ENCODE peak calls at places on chromosomes 6 and 20, in nine cellular contexts. One of them, this sample, is unnamed.

GRCh38 chr6:111566873-111567517 is 38.7 kb downstream of the TRAF3IP2 start:
- DNase-seq in heart left ventricle: peak
- DNase-seq in HCT116: no peak
- DNase-seq in testis: peak
- DNase-seq in GM23248: peak
- DNase-seq in foreskin fibroblast: peak
- DNase-seq in germinal center: no peak
- DNase-seq in stimulated activated CD4-positive, alpha-beta T cell treated with anti-CD3 and anti-CD28 coated beads, Interleukin-1b, Interleukin-23, amount 100 ng/mL, for 1 hour: no peak
- DNase-seq in AG09319: no peak
- DNase-seq in this sample: peak

GRCh38 chr6:53066059-53066406 is 829 bp downstream of the FBXO9 start:
- DNase-seq in heart left ventricle: peak
- DNase-seq in HCT116: no peak
- DNase-seq in testis: peak
- DNase-seq in GM23248: peak
- DNase-seq in foreskin fibroblast: peak
- DNase-seq in germinal center: peak
- DNase-seq in stimulated activated CD4-positive, alpha-beta T cell treated with anti-CD3 and anti-CD28 coated beads, Interleukin-1b, Interleukin-23, amount 100 ng/mL, for 1 hour: no peak
- DNase-seq in AG09319: no peak
- DNase-seq in this sample: peak

GRCh38 chr6:126535138-126535537 is 195.2 kb downstream of the CENPW start:
- DNase-seq in heart left ventricle: no peak
- DNase-seq in HCT116: no peak
- DNase-seq in testis: no peak
- DNase-seq in GM23248: no peak
- DNase-seq in foreskin fibroblast: no peak
- DNase-seq in germinal center: no peak
- DNase-seq in stimulated activated CD4-positive, alpha-beta T cell treated with anti-CD3 and anti-CD28 coated beads, Interleukin-1b, Interleukin-23, amount 100 ng/mL, for 1 hour: no peak
- DNase-seq in AG09319: no peak
- DNase-seq in this sample: no peak

GRCh38 chr6:170561550-170561949 is 7.4 kb downstream of the TBP start:
- DNase-seq in heart left ventricle: no peak
- DNase-seq in HCT116: no peak
- DNase-seq in testis: no peak
- DNase-seq in GM23248: no peak
- DNase-seq in foreskin fibroblast: no peak
- DNase-seq in germinal center: no peak
- DNase-seq in stimulated activated CD4-positive, alpha-beta T cell treated with anti-CD3 and anti-CD28 coated beads, Interleukin-1b, Interleukin-23, amount 100 ng/mL, for 1 hour: no peak
- DNase-seq in AG09319: no peak
- DNase-seq in this sample: no peak

GRCh38 chr20:18718129-18718528 is 95.5 kb upstream of the SCP2D1 start:
- DNase-seq in heart left ventricle: no peak
- DNase-seq in HCT116: no peak
- DNase-seq in testis: no peak
- DNase-seq in GM23248: no peak
- DNase-seq in foreskin fibroblast: no peak
- DNase-seq in germinal center: no peak
- DNase-seq in stimulated activated CD4-positive, alpha-beta T cell treated with anti-CD3 and anti-CD28 coated beads, Interleukin-1b, Interleukin-23, amount 100 ng/mL, for 1 hour: no peak
- DNase-seq in AG09319: no peak
- DNase-seq in this sample: no peak

GRCh38 chr20:50346372-50347347 is 156.0 kb downstream of the CEBPB start:
- DNase-seq in heart left ventricle: peak
- DNase-seq in HCT116: no peak
- DNase-seq in testis: peak
- DNase-seq in GM23248: peak
- DNase-seq in foreskin fibroblast: peak
- DNase-seq in germinal center: no peak
- DNase-seq in stimulated activated CD4-positive, alpha-beta T cell treated with anti-CD3 and anti-CD28 coated beads, Interleukin-1b, Interleukin-23, amount 100 ng/mL, for 1 hour: no peak
- DNase-seq in AG09319: peak
- DNase-seq in this sample: peak

GRCh38 chr6:39029156-39030011 is 19.2 kb upstream of the GLP1R start:
- DNase-seq in heart left ventricle: no peak
- DNase-seq in HCT116: peak
- DNase-seq in testis: peak
- DNase-seq in GM23248: peak
- DNase-seq in foreskin fibroblast: no peak
- DNase-seq in germinal center: peak
- DNase-seq in stimulated activated CD4-positive, alpha-beta T cell treated with anti-CD3 and anti-CD28 coated beads, Interleukin-1b, Interleukin-23, amount 100 ng/mL, for 1 hour: no peak
- DNase-seq in AG09319: no peak
- DNase-seq in this sample: no peak

GRCh38 chr20:18802012-18802634 is 11.5 kb upstream of the SCP2D1 start:
- DNase-seq in heart left ventricle: no peak
- DNase-seq in HCT116: no peak
- DNase-seq in testis: no peak
- DNase-seq in GM23248: no peak
- DNase-seq in foreskin fibroblast: no peak
- DNase-seq in germinal center: peak
- DNase-seq in stimulated activated CD4-positive, alpha-beta T cell treated with anti-CD3 and anti-CD28 coated beads, Interleukin-1b, Interleukin-23, amount 100 ng/mL, for 1 hour: no peak
- DNase-seq in AG09319: no peak
- DNase-seq in this sample: no peak

GRCh38 chr6:6995328-6995727 is 112.4 kb upstream of the RREB1 start:
- DNase-seq in heart left ventricle: no peak
- DNase-seq in HCT116: no peak
- DNase-seq in testis: no peak
- DNase-seq in GM23248: no peak
- DNase-seq in foreskin fibroblast: no peak
- DNase-seq in germinal center: no peak
- DNase-seq in stimulated activated CD4-positive, alpha-beta T cell treated with anti-CD3 and anti-CD28 coated beads, Interleukin-1b, Interleukin-23, amount 100 ng/mL, for 1 hour: no peak
- DNase-seq in AG09319: no peak
- DNase-seq in this sample: no peak

GRCh38 chr6:160040527-160041264 is 71.8 kb downstream of the IGF2R start:
- DNase-seq in heart left ventricle: no peak
- DNase-seq in HCT116: no peak
- DNase-seq in testis: no peak
- DNase-seq in GM23248: no peak
- DNase-seq in foreskin fibroblast: no peak
- DNase-seq in germinal center: no peak
- DNase-seq in stimulated activated CD4-positive, alpha-beta T cell treated with anti-CD3 and anti-CD28 coated beads, Interleukin-1b, Interleukin-23, amount 100 ng/mL, for 1 hour: no peak
- DNase-seq in AG09319: no peak
- DNase-seq in this sample: no peak

GRCh38 chr6:158861686-158862381 is 42.7 kb upstream of the EZR start:
- DNase-seq in heart left ventricle: no peak
- DNase-seq in HCT116: no peak
- DNase-seq in testis: no peak
- DNase-seq in GM23248: no peak
- DNase-seq in foreskin fibroblast: peak
- DNase-seq in germinal center: no peak
- DNase-seq in stimulated activated CD4-positive, alpha-beta T cell treated with anti-CD3 and anti-CD28 coated beads, Interleukin-1b, Interleukin-23, amount 100 ng/mL, for 1 hour: no peak
- DNase-seq in AG09319: no peak
- DNase-seq in this sample: no peak

GRCh38 chr6:169452117-169452868 is 198.6 kb upstream of the THBS2 start:
- DNase-seq in heart left ventricle: peak
- DNase-seq in HCT116: peak
- DNase-seq in testis: peak
- DNase-seq in GM23248: peak
- DNase-seq in foreskin fibroblast: peak
- DNase-seq in germinal center: no peak
- DNase-seq in stimulated activated CD4-positive, alpha-beta T cell treated with anti-CD3 and anti-CD28 coated beads, Interleukin-1b, Interleukin-23, amount 100 ng/mL, for 1 hour: no peak
- DNase-seq in AG09319: peak
- DNase-seq in this sample: no peak

GRCh38 chr20:8535403-8536003 is 403.4 kb downstream of the PLCB1 start:
- DNase-seq in heart left ventricle: no peak
- DNase-seq in HCT116: no peak
- DNase-seq in testis: no peak
- DNase-seq in GM23248: peak
- DNase-seq in foreskin fibroblast: peak
- DNase-seq in germinal center: no peak
- DNase-seq in stimulated activated CD4-positive, alpha-beta T cell treated with anti-CD3 and anti-CD28 coated beads, Interleukin-1b, Interleukin-23, amount 100 ng/mL, for 1 hour: no peak
- DNase-seq in AG09319: no peak
- DNase-seq in this sample: no peak

GRCh38 chr20:44075950-44076232 is 111.1 kb downstream of the JPH2 start:
- DNase-seq in heart left ventricle: no peak
- DNase-seq in HCT116: no peak
- DNase-seq in testis: no peak
- DNase-seq in GM23248: no peak
- DNase-seq in foreskin fibroblast: no peak
- DNase-seq in germinal center: no peak
- DNase-seq in stimulated activated CD4-positive, alpha-beta T cell treated with anti-CD3 and anti-CD28 coated beads, Interleukin-1b, Interleukin-23, amount 100 ng/mL, for 1 hour: no peak
- DNase-seq in AG09319: no peak
- DNase-seq in this sample: no peak

GRCh38 chr20:46282669-46283068 is 25.6 kb downstream of the CDH22 start:
- DNase-seq in heart left ventricle: no peak
- DNase-seq in HCT116: no peak
- DNase-seq in testis: no peak
- DNase-seq in GM23248: no peak
- DNase-seq in foreskin fibroblast: no peak
- DNase-seq in germinal center: no peak
- DNase-seq in stimulated activated CD4-positive, alpha-beta T cell treated with anti-CD3 and anti-CD28 coated beads, Interleukin-1b, Interleukin-23, amount 100 ng/mL, for 1 hour: no peak
- DNase-seq in AG09319: no peak
- DNase-seq in this sample: no peak

GRCh38 chr6:1622851-1623768 is 13.4 kb downstream of the FOXC1 start:
- DNase-seq in heart left ventricle: no peak
- DNase-seq in HCT116: no peak
- DNase-seq in testis: no peak
- DNase-seq in GM23248: no peak
- DNase-seq in foreskin fibroblast: no peak
- DNase-seq in germinal center: no peak
- DNase-seq in stimulated activated CD4-positive, alpha-beta T cell treated with anti-CD3 and anti-CD28 coated beads, Interleukin-1b, Interleukin-23, amount 100 ng/mL, for 1 hour: no peak
- DNase-seq in AG09319: no peak
- DNase-seq in this sample: no peak

GRCh38 chr6:23269436-23269835 is 700.1 kb downstream of the HDGFL1 start:
- DNase-seq in heart left ventricle: no peak
- DNase-seq in HCT116: no peak
- DNase-seq in testis: no peak
- DNase-seq in GM23248: peak
- DNase-seq in foreskin fibroblast: peak
- DNase-seq in germinal center: no peak
- DNase-seq in stimulated activated CD4-positive, alpha-beta T cell treated with anti-CD3 and anti-CD28 coated beads, Interleukin-1b, Interleukin-23, amount 100 ng/mL, for 1 hour: no peak
- DNase-seq in AG09319: no peak
- DNase-seq in this sample: no peak

GRCh38 chr20:47160240-47160639 is 196.3 kb downstream of the ZMYND8 start:
- DNase-seq in heart left ventricle: no peak
- DNase-seq in HCT116: no peak
- DNase-seq in testis: no peak
- DNase-seq in GM23248: no peak
- DNase-seq in foreskin fibroblast: no peak
- DNase-seq in germinal center: no peak
- DNase-seq in stimulated activated CD4-positive, alpha-beta T cell treated with anti-CD3 and anti-CD28 coated beads, Interleukin-1b, Interleukin-23, amount 100 ng/mL, for 1 hour: no peak
- DNase-seq in AG09319: no peak
- DNase-seq in this sample: no peak

GRCh38 chr6:2225422-2226392 is 19.7 kb downstream of the GMDS start:
- DNase-seq in heart left ventricle: no peak
- DNase-seq in HCT116: no peak
- DNase-seq in testis: no peak
- DNase-seq in GM23248: peak
- DNase-seq in foreskin fibroblast: peak
- DNase-seq in germinal center: no peak
- DNase-seq in stimulated activated CD4-positive, alpha-beta T cell treated with anti-CD3 and anti-CD28 coated beads, Interleukin-1b, Interleukin-23, amount 100 ng/mL, for 1 hour: no peak
- DNase-seq in AG09319: no peak
- DNase-seq in this sample: peak

GRCh38 chr20:62832212-62832922 is 15.5 kb downstream of the COL9A3 start:
- DNase-seq in heart left ventricle: no peak
- DNase-seq in HCT116: peak
- DNase-seq in testis: no peak
- DNase-seq in GM23248: peak
- DNase-seq in foreskin fibroblast: no peak
- DNase-seq in germinal center: peak
- DNase-seq in stimulated activated CD4-positive, alpha-beta T cell treated with anti-CD3 and anti-CD28 coated beads, Interleukin-1b, Interleukin-23, amount 100 ng/mL, for 1 hour: no peak
- DNase-seq in AG09319: no peak
- DNase-seq in this sample: no peak

GRCh38 chr6:130575971-130576370 is 210.2 kb downstream of the TMEM200A start:
- DNase-seq in heart left ventricle: no peak
- DNase-seq in HCT116: no peak
- DNase-seq in testis: no peak
- DNase-seq in GM23248: no peak
- DNase-seq in foreskin fibroblast: no peak
- DNase-seq in germinal center: no peak
- DNase-seq in stimulated activated CD4-positive, alpha-beta T cell treated with anti-CD3 and anti-CD28 coated beads, Interleukin-1b, Interleukin-23, amount 100 ng/mL, for 1 hour: peak
- DNase-seq in AG09319: no peak
- DNase-seq in this sample: no peak

GRCh38 chr6:36328600-36328999 is 8.1 kb downstream of the BNIP5 start:
- DNase-seq in heart left ventricle: no peak
- DNase-seq in HCT116: no peak
- DNase-seq in testis: no peak
- DNase-seq in GM23248: no peak
- DNase-seq in foreskin fibroblast: no peak
- DNase-seq in germinal center: no peak
- DNase-seq in stimulated activated CD4-positive, alpha-beta T cell treated with anti-CD3 and anti-CD28 coated beads, Interleukin-1b, Interleukin-23, amount 100 ng/mL, for 1 hour: no peak
- DNase-seq in AG09319: no peak
- DNase-seq in this sample: no peak

GRCh38 chr6:53671111-53671510 is 5.6 kb upstream of the KLHL31 start:
- DNase-seq in heart left ventricle: no peak
- DNase-seq in HCT116: no peak
- DNase-seq in testis: no peak
- DNase-seq in GM23248: no peak
- DNase-seq in foreskin fibroblast: no peak
- DNase-seq in germinal center: no peak
- DNase-seq in stimulated activated CD4-positive, alpha-beta T cell treated with anti-CD3 and anti-CD28 coated beads, Interleukin-1b, Interleukin-23, amount 100 ng/mL, for 1 hour: no peak
- DNase-seq in AG09319: no peak
- DNase-seq in this sample: no peak

GRCh38 chr6:3759656-3760245 is 8.2 kb upstream of the PXDC1 start:
- DNase-seq in heart left ventricle: no peak
- DNase-seq in HCT116: no peak
- DNase-seq in testis: no peak
- DNase-seq in GM23248: peak
- DNase-seq in foreskin fibroblast: peak
- DNase-seq in germinal center: no peak
- DNase-seq in stimulated activated CD4-positive, alpha-beta T cell treated with anti-CD3 and anti-CD28 coated beads, Interleukin-1b, Interleukin-23, amount 100 ng/mL, for 1 hour: no peak
- DNase-seq in AG09319: no peak
- DNase-seq in this sample: no peak

GRCh38 chr6:148779142-148779562 is 32.3 kb downstream of the UST start:
- DNase-seq in heart left ventricle: no peak
- DNase-seq in HCT116: no peak
- DNase-seq in testis: no peak
- DNase-seq in GM23248: peak
- DNase-seq in foreskin fibroblast: peak
- DNase-seq in germinal center: no peak
- DNase-seq in stimulated activated CD4-positive, alpha-beta T cell treated with anti-CD3 and anti-CD28 coated beads, Interleukin-1b, Interleukin-23, amount 100 ng/mL, for 1 hour: no peak
- DNase-seq in AG09319: no peak
- DNase-seq in this sample: no peak

GRCh38 chr20:51750770-51751388 is 17.3 kb downstream of the ATP9A start:
- DNase-seq in heart left ventricle: no peak
- DNase-seq in HCT116: no peak
- DNase-seq in testis: no peak
- DNase-seq in GM23248: peak
- DNase-seq in foreskin fibroblast: no peak
- DNase-seq in germinal center: no peak
- DNase-seq in stimulated activated CD4-positive, alpha-beta T cell treated with anti-CD3 and anti-CD28 coated beads, Interleukin-1b, Interleukin-23, amount 100 ng/mL, for 1 hour: no peak
- DNase-seq in AG09319: no peak
- DNase-seq in this sample: peak

This sample was measured in dermis microvascular lymphatic vessel endothelial cell.